ENCODE peak calls at places on chromosome 14, in seven cellular contexts. P, E, J, U, S, H and I are unnamed samples.

GRCh38 chr14:90342327-90342726 is 10.6 kb upstream of the NRDE2 start:
- DNase-seq in P (no peak), E (no peak), J (no peak), U (no peak), S (no peak), H (no peak), I (no peak)

GRCh38 chr14:35347323-35348043 is 55.3 kb downstream of the PSMA6 start:
- DNase-seq in P (no peak), E (no peak), J (no peak), U (no peak), S (no peak), H (no peak), I (no peak)

GRCh38 chr14:95365401-95365800 is 45.7 kb upstream of the CLMN start:
- DNase-seq in P (no peak), E (no peak), J (no peak), U (no peak), S (no peak), H (no peak), I (no peak)

GRCh38 chr14:61663312-61663974 is 31.9 kb upstream of the HIF1A start:
- DNase-seq in P (no peak), E (no peak), J (no peak), U (no peak), S (no peak), H (no peak), I (no peak)

GRCh38 chr14:61498303-61498702 is 176.9 kb downstream of the PRKCH start:
- DNase-seq in P (no peak), E (no peak), J (no peak), U (no peak), S (no peak), H (no peak), I (peak; percentile 38)

GRCh38 chr14:23248601-23249000 is 10.9 kb downstream of the RNF212B start:
- DNase-seq in P (no peak), E (no peak), J (no peak), U (no peak), S (no peak), H (no peak), I (no peak)

GRCh38 chr14:79018846-79019245 is 848.7 kb downstream of the NRXN3 start:
- DNase-seq in P (no peak), E (no peak), J (no peak), U (no peak), S (no peak), H (peak; percentile 86), I (peak; percentile 15)

GRCh38 chr14:70422538-70422937 is 5.6 kb upstream of the SYNJ2BP start:
- DNase-seq in P (no peak), E (no peak), J (no peak), U (no peak), S (no peak), H (no peak), I (no peak)

GRCh38 chr14:101499513-101499912 is 61.8 kb upstream of the DIO3 start:
- DNase-seq in P (no peak), E (no peak), J (no peak), U (no peak), S (no peak), H (no peak), I (no peak)

GRCh38 chr14:23366163-23366921 is 1.4 kb upstream of the EFS start:
- DNase-seq in P (no peak), E (peak; percentile 67), J (no peak), U (no peak), S (peak; percentile 68), H (no peak), I (peak; percentile 35)

GRCh38 chr14:20799955-20800544 is 2.6 kb downstream of the RNASE1 start:
- DNase-seq in P (no peak), E (no peak), J (no peak), U (no peak), S (no peak), H (no peak), I (no peak)

GRCh38 chr14:69090187-69090789 is 62.6 kb downstream of the DCAF5 start:
- DNase-seq in P (peak; percentile 20), E (no peak), J (peak; percentile 20), U (peak; percentile 57), S (no peak), H (no peak), I (no peak)

GRCh38 chr14:70018713-70019201 is 139.5 kb downstream of the SMOC1 start:
- DNase-seq in P (no peak), E (no peak), J (no peak), U (no peak), S (no peak), H (no peak), I (peak; percentile 85)

GRCh38 chr14:69008411-69008810 is 29.3 kb upstream of the ACTN1 start:
- DNase-seq in P (no peak), E (peak; percentile 7), J (no peak), U (peak; percentile 52), S (no peak), H (no peak), I (peak; percentile 26)

GRCh38 chr14:64983439-64984310 is 3.0 kb upstream of the FNTB start:
- DNase-seq in P (peak; percentile 15), E (no peak), J (no peak), U (peak; percentile 55), S (no peak), H (peak; percentile 37), I (peak; percentile 48)

GRCh38 chr14:24071144-24071697 is at the start of gene CPNE6:
- DNase-seq in P (no peak), E (no peak), J (no peak), U (no peak), S (no peak), H (no peak), I (no peak)

GRCh38 chr14:58898655-58899316 is 261.0 kb downstream of the DACT1 start:
- DNase-seq in P (no peak), E (peak; percentile 69), J (no peak), U (no peak), S (no peak), H (peak; percentile 94), I (peak; percentile 96)

GRCh38 chr14:34113991-34114390 is 163.1 kb upstream of the EGLN3 start:
- DNase-seq in P (no peak), E (no peak), J (no peak), U (no peak), S (no peak), H (no peak), I (no peak)

GRCh38 chr14:33567736-33568124 is 383.1 kb downstream of the EGLN3 start:
- DNase-seq in P (no peak), E (no peak), J (no peak), U (no peak), S (no peak), H (no peak), I (peak; percentile 21)

GRCh38 chr14:96271421-96271762 is 15.4 kb downstream of the BDKRB1 start:
- DNase-seq in P (no peak), E (no peak), J (no peak), U (no peak), S (no peak), H (peak; percentile 29), I (peak; percentile 86)

GRCh38 chr14:67532998-67533753 is at the start of gene PLEKHH1:
- DNase-seq in P (peak; percentile 28), E (peak; percentile 43), J (peak; percentile 73), U (peak; percentile 63), S (peak; percentile 76), H (peak; percentile 76), I (peak; percentile 75)

GRCh38 chr14:105411017-105411941 is 8.3 kb upstream of the MTA1 start:
- DNase-seq in P (no peak), E (no peak), J (no peak), U (peak; percentile 45), S (no peak), H (no peak), I (peak; percentile 46)

GRCh38 chr14:89866458-89866857 is 88.1 kb downstream of the EFCAB11 start:
- DNase-seq in P (no peak), E (no peak), J (no peak), U (no peak), S (no peak), H (no peak), I (no peak)

GRCh38 chr14:91947196-91948184 is at the start of gene FBLN5:
- DNase-seq in P (peak; percentile 32), E (peak; percentile 44), J (no peak), U (peak; percentile 40), S (peak; percentile 24), H (no peak), I (peak; percentile 56)